ENCODE peak calls at places on chromosomes 1 and 21, in five cellular contexts. One of them, this sample, is unnamed. For H3K36me3, the result is how much of the 10 kb centered on the place peaks cover.

GRCh38 chr1:154896811-154897286 is 26.8 kb upstream of the KCNN3 start:
- DNase-seq in H1: no peak
- DNase-seq in fibroblast of lung: no peak
- DNase-seq in neural progenitor cell: peak
- DNase-seq in IMR-90: no peak
- DNase-seq in this sample: no peak

GRCh38 chr1:71656902-71657301 is 576.1 kb upstream of the ZRANB2 start:
- DNase-seq in neural progenitor cell: no peak
- DNase-seq in H1: no peak
- DNase-seq in IMR-90: peak
- DNase-seq in fibroblast of lung: no peak
- DNase-seq in this sample: no peak

GRCh38 chr1:92882817-92883216 is 51.0 kb downstream of the RPL5 start:
- DNase-seq in fibroblast of lung: no peak
- DNase-seq in neural progenitor cell: no peak
- DNase-seq in IMR-90: no peak
- DNase-seq in H1: no peak
- DNase-seq in this sample: peak

GRCh38 chr1:40477680-40478057 is 579 bp downstream of the ZFP69 start:
- DNase-seq in IMR-90: peak
- DNase-seq in fibroblast of lung: peak
- DNase-seq in neural progenitor cell: no peak
- DNase-seq in H1: no peak
- DNase-seq in this sample: no peak

GRCh38 chr21:38311765-38312164 is 55.0 kb downstream of the KCNJ15 start:
- DNase-seq in H1: no peak
- DNase-seq in IMR-90: no peak
- DNase-seq in neural progenitor cell: no peak
- DNase-seq in fibroblast of lung: no peak
- DNase-seq in this sample: no peak

GRCh38 chr1:114524933-114525332 is 13.9 kb upstream of the TRIM33 start:
- DNase-seq in H1: no peak
- DNase-seq in IMR-90: no peak
- DNase-seq in fibroblast of lung: no peak
- DNase-seq in neural progenitor cell: peak
- DNase-seq in this sample: no peak

GRCh38 chr1:56146449-56146848 is 432.9 kb downstream of the PLPP3 start:
- DNase-seq in IMR-90: peak
- DNase-seq in fibroblast of lung: peak
- DNase-seq in H1: no peak
- DNase-seq in neural progenitor cell: no peak
- DNase-seq in this sample: no peak

GRCh38 chr1:102861247-102861646 is 247.1 kb downstream of the COL11A1 start:
- DNase-seq in IMR-90: peak
- DNase-seq in H1: no peak
- DNase-seq in fibroblast of lung: no peak
- DNase-seq in neural progenitor cell: no peak
- DNase-seq in this sample: no peak

GRCh38 chr1:72498393-72498792 is 216.1 kb upstream of the NEGR1 start:
- DNase-seq in H1: no peak
- DNase-seq in neural progenitor cell: no peak
- DNase-seq in fibroblast of lung: peak
- DNase-seq in IMR-90: no peak
- DNase-seq in this sample: no peak

GRCh38 chr1:11736746-11737639 is 1.1 kb downstream of the AGTRAP start:
- DNase-seq in neural progenitor cell: peak
- DNase-seq in fibroblast of lung: peak
- DNase-seq in IMR-90: peak
- DNase-seq in H1: peak
- DNase-seq in this sample: peak

GRCh38 chr1:203017707-203018106 is 8.6 kb upstream of the PPFIA4 start:
- DNase-seq in H1: no peak
- DNase-seq in IMR-90: no peak
- DNase-seq in fibroblast of lung: no peak
- DNase-seq in neural progenitor cell: no peak
- DNase-seq in this sample: no peak
- H3K36me3 ChIP-seq in H1: under half
- H3K36me3 ChIP-seq in IMR-90: under half
- H3K36me3 ChIP-seq in fibroblast of lung: under half
- H3K36me3 ChIP-seq in neural progenitor cell: under half
- H3K36me3 ChIP-seq in this sample: half or more

GRCh38 chr1:112937070-112937469 is 18.9 kb downstream of the SLC16A1 start:
- DNase-seq in H1: no peak
- DNase-seq in neural progenitor cell: no peak
- DNase-seq in fibroblast of lung: no peak
- DNase-seq in IMR-90: peak
- DNase-seq in this sample: no peak

GRCh38 chr1:112935474-112936289 is 20.3 kb downstream of the SLC16A1 start:
- DNase-seq in H1: no peak
- DNase-seq in fibroblast of lung: peak
- DNase-seq in neural progenitor cell: no peak
- DNase-seq in IMR-90: peak
- DNase-seq in this sample: no peak

GRCh38 chr1:112939810-112940209 is 16.2 kb downstream of the SLC16A1 start:
- DNase-seq in IMR-90: no peak
- DNase-seq in H1: no peak
- DNase-seq in neural progenitor cell: no peak
- DNase-seq in fibroblast of lung: no peak
- DNase-seq in this sample: no peak

GRCh38 chr1:112938188-112938587 is 17.8 kb downstream of the SLC16A1 start:
- DNase-seq in IMR-90: peak
- DNase-seq in H1: no peak
- DNase-seq in neural progenitor cell: no peak
- DNase-seq in fibroblast of lung: peak
- DNase-seq in this sample: no peak

GRCh38 chr1:112937495-112937894 is 18.5 kb downstream of the SLC16A1 start:
- DNase-seq in H1: no peak
- DNase-seq in neural progenitor cell: peak
- DNase-seq in IMR-90: no peak
- DNase-seq in fibroblast of lung: no peak
- DNase-seq in this sample: no peak
- H3K9ac ChIP-seq in H1: no peak
- H3K9ac ChIP-seq in neural progenitor cell: no peak
- H3K9ac ChIP-seq in IMR-90: no peak
- H3K9ac ChIP-seq in fibroblast of lung: no peak
- H3K9ac ChIP-seq in this sample: no peak

GRCh38 chr1:199155166-199156033 is 516.6 kb downstream of the PTPRC start:
- DNase-seq in H1: no peak
- DNase-seq in neural progenitor cell: no peak
- DNase-seq in fibroblast of lung: no peak
- DNase-seq in IMR-90: no peak
- DNase-seq in this sample: no peak

GRCh38 chr1:199160521-199161318 is 521.9 kb downstream of the PTPRC start:
- DNase-seq in neural progenitor cell: no peak
- DNase-seq in fibroblast of lung: no peak
- DNase-seq in H1: no peak
- DNase-seq in IMR-90: no peak
- DNase-seq in this sample: no peak

GRCh38 chr1:199161319-199161680 is 522.5 kb downstream of the PTPRC start:
- DNase-seq in neural progenitor cell: no peak
- DNase-seq in H1: no peak
- DNase-seq in fibroblast of lung: no peak
- DNase-seq in IMR-90: no peak
- DNase-seq in this sample: no peak

GRCh38 chr1:199161766-199162303 is 523.0 kb downstream of the PTPRC start:
- DNase-seq in H1: no peak
- DNase-seq in neural progenitor cell: no peak
- DNase-seq in fibroblast of lung: no peak
- DNase-seq in IMR-90: no peak
- DNase-seq in this sample: peak

DNA sequence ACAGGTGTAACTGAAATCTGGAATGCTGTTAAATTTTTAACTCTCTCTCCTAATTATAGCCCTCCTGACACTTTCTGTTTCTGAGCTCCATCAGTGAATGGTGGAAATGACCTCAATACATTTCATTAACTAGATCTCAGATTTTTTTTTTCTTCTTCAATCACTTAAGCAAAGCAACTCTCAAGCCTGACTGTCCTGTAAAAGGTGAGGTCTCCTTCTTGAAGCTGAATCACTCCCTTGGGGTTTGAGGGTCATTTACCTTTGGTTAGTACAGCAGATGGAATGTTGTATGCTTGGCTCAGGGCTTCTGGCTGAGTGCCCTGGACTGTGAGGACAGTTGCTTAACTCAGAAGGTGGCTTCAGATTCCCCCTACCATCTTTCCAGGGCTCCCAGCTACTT is 518.7 kb downstream of the PTPRC start:
- DNase-seq in neural progenitor cell: no peak
- DNase-seq in IMR-90: peak
- DNase-seq in H1: no peak
- DNase-seq in fibroblast of lung: no peak
- DNase-seq in this sample: no peak
- H3K4me2 ChIP-seq in neural progenitor cell: no peak
- H3K4me2 ChIP-seq in IMR-90: no peak
- H3K4me2 ChIP-seq in H1: no peak
- H3K4me2 ChIP-seq in fibroblast of lung: no peak
- H3K4me2 ChIP-seq in this sample: no peak

GRCh38 chr1:239676522-239677273 is 290.3 kb downstream of the CHRM3 start:
- DNase-seq in neural progenitor cell: no peak
- DNase-seq in IMR-90: no peak
- DNase-seq in fibroblast of lung: no peak
- DNase-seq in H1: no peak
- DNase-seq in this sample: no peak
- H3K36me3 ChIP-seq in neural progenitor cell: under half
- H3K36me3 ChIP-seq in IMR-90: under half
- H3K36me3 ChIP-seq in fibroblast of lung: under half
- H3K36me3 ChIP-seq in H1: under half
- H3K36me3 ChIP-seq in this sample: under half

This sample was measured in DND-41.